ENCODE peak calls at places on chromosomes 4 and X, in ten cellular contexts. C, Z, R, K, O, W, I, P, G and U are unnamed samples.

GRCh38 chrX:10564484-10564883 is 55.9 kb downstream of the MID1 start:
- DNase-seq in C (no peak), Z (no peak), R (no peak), K (no peak), O (no peak), W (no peak), I (no peak), P (no peak), G (no peak), U (no peak)

GRCh38 chr4:55087016-55087929 is 38.1 kb downstream of the KDR start:
- DNase-seq in C (no peak), Z (no peak), R (no peak), K (no peak), O (no peak), W (no peak), I (no peak), P (no peak), G (no peak), U (no peak)

GRCh38 chr4:23986270-23986669 is 96.4 kb upstream of the PPARGC1A start:
- DNase-seq in C (no peak), Z (no peak), R (no peak), K (no peak), O (no peak), W (no peak), I (no peak), P (no peak), G (no peak), U (no peak)

GRCh38 chrX:140764401-140764919 is 54.9 kb downstream of the LINC00632 start:
- DNase-seq in C (peak), Z (no peak), R (no peak), K (no peak), O (no peak), W (no peak), I (peak), P (peak), G (no peak), U (no peak)

GRCh38 chrX:23857409-23857808 is 50.3 kb downstream of the APOO start:
- DNase-seq in C (no peak), Z (no peak), R (peak), K (no peak), O (no peak), W (no peak), I (no peak), P (no peak), G (no peak), U (no peak)

GRCh38 chrX:80550722-80551121 is 130.5 kb downstream of the TENT5D start:
- DNase-seq in C (no peak), Z (no peak), R (no peak), K (no peak), O (no peak), W (peak), I (no peak), P (no peak), G (no peak), U (peak)

GRCh38 chr4:86511590-86511989 is 82.5 kb upstream of the PTPN13 start:
- DNase-seq in C (no peak), Z (no peak), R (no peak), K (no peak), O (no peak), W (no peak), I (no peak), P (no peak), G (no peak), U (no peak)

GRCh38 chr4:147157860-147158701 is 212.4 kb upstream of the TTC29 start:
- DNase-seq in C (peak), Z (no peak), R (peak), K (no peak), O (no peak), W (no peak), I (no peak), P (no peak), G (peak), U (no peak)

GRCh38 chr4:8917321-8917811 is 45.7 kb upstream of the HMX1 start:
- DNase-seq in C (no peak), Z (no peak), R (peak), K (no peak), O (no peak), W (no peak), I (no peak), P (no peak), G (no peak), U (no peak)

GRCh38 chr4:7237863-7238262 is 45.5 kb downstream of the SORCS2 start:
- DNase-seq in C (no peak), Z (no peak), R (no peak), K (no peak), O (no peak), W (no peak), I (no peak), P (no peak), G (no peak), U (no peak)

GRCh38 chr4:49000806-49001205 is 14.7 kb downstream of the CWH43 start:
- DNase-seq in C (no peak), Z (no peak), R (no peak), K (no peak), O (no peak), W (peak), I (no peak), P (no peak), G (peak), U (no peak)

GRCh38 chrX:13212191-13212651 is 107.6 kb downstream of the ATXN3L start:
- DNase-seq in C (no peak), Z (no peak), R (no peak), K (no peak), O (peak), W (no peak), I (no peak), P (peak), G (no peak), U (peak)

GRCh38 chr4:103948244-103949018 is 228.6 kb upstream of the TACR3 start:
- DNase-seq in C (no peak), Z (no peak), R (no peak), K (no peak), O (no peak), W (no peak), I (no peak), P (no peak), G (peak), U (no peak)

GRCh38 chr4:40192286-40193017 is 4.4 kb upstream of the RHOH start:
- DNase-seq in C (no peak), Z (peak), R (no peak), K (no peak), O (no peak), W (no peak), I (no peak), P (no peak), G (no peak), U (no peak)

GRCh38 chr4:128846063-128846462 is 36.6 kb downstream of the JADE1 start:
- DNase-seq in C (no peak), Z (no peak), R (no peak), K (no peak), O (no peak), W (no peak), I (no peak), P (no peak), G (no peak), U (no peak)

GRCh38 chrX:108123591-108124366 is 32.2 kb downstream of the ATG4A start:
- DNase-seq in C (no peak), Z (no peak), R (no peak), K (no peak), O (no peak), W (no peak), I (no peak), P (no peak), G (no peak), U (no peak)

GRCh38 chrX:1564750-1565683 is 26.4 kb upstream of the AKAP17A start:
- DNase-seq in C (no peak), Z (no peak), R (peak), K (no peak), O (peak), W (no peak), I (no peak), P (no peak), G (no peak), U (no peak)

GRCh38 chr4:111323916-111324315 is 701.0 kb upstream of the PITX2 start:
- DNase-seq in C (no peak), Z (no peak), R (no peak), K (no peak), O (no peak), W (no peak), I (no peak), P (no peak), G (no peak), U (no peak)

GRCh38 chr4:38424171-38424871 is 239.7 kb upstream of the KLF3 start:
- DNase-seq in C (peak), Z (no peak), R (no peak), K (no peak), O (no peak), W (no peak), I (no peak), P (no peak), G (no peak), U (no peak)

GRCh38 chr4:38266616-38267015 is 306.4 kb downstream of the PTTG2 start:
- DNase-seq in C (no peak), Z (no peak), R (peak), K (no peak), O (no peak), W (peak), I (no peak), P (no peak), G (no peak), U (peak)

GRCh38 chrX:9928083-9928482 is 39.1 kb upstream of the CLDN34 start:
- DNase-seq in C (no peak), Z (no peak), R (no peak), K (no peak), O (no peak), W (no peak), I (no peak), P (no peak), G (no peak), U (no peak)

GRCh38 chr4:186201535-186202230 is 10.3 kb downstream of the CYP4V2 start:
- DNase-seq in C (peak), Z (peak), R (peak), K (peak), O (peak), W (peak), I (no peak), P (peak), G (no peak), U (no peak)